ENCODE peak calls at places on chromosomes 7 and 10, in nine cellular contexts. G, D, U, H, B, I, A, W and E are unnamed samples.

GRCh38 chr10:22625511-22626288 is 88.7 kb downstream of the PIP4K2A start:
- DNase-seq in D (no peak), A (no peak), G (peak), U (no peak), B (no peak), I (no peak), H (no peak), W (no peak), E (no peak)

GRCh38 chr7:119329715-119330114 is 943.3 kb upstream of the KCND2 start:
- DNase-seq in G (no peak), W (no peak), D (no peak), A (no peak), B (no peak), H (no peak), U (no peak), I (no peak), E (no peak)

GRCh38 chr7:42197391-42197790 is 39.6 kb downstream of the GLI3 start:
- DNase-seq in A (no peak), B (peak), H (no peak), D (no peak), G (peak), I (no peak), W (no peak), U (peak), E (peak)

GRCh38 chr7:11748884-11749283 is 83.1 kb downstream of the THSD7A start:
- DNase-seq in I (no peak), U (no peak), H (no peak), W (no peak), A (no peak), B (no peak), D (no peak), G (no peak), E (no peak)

GRCh38 chr7:21916629-21917028 is 29.1 kb downstream of the CDCA7L start:
- DNase-seq in G (peak), I (no peak), W (no peak), U (no peak), A (no peak), D (no peak), B (no peak), H (no peak), E (no peak)

GRCh38 chr7:24169077-24169624 is 114.8 kb upstream of the NPY start:
- DNase-seq in I (no peak), W (no peak), U (no peak), A (no peak), G (no peak), B (no peak), D (no peak), H (no peak), E (no peak)

GRCh38 chr7:119895320-119895719 is 377.7 kb upstream of the KCND2 start:
- DNase-seq in U (no peak), A (no peak), G (no peak), W (no peak), H (no peak), I (no peak), D (no peak), B (no peak), E (no peak)

GRCh38 chr7:85160223-85160622 is 26.6 kb downstream of the SEMA3D start:
- DNase-seq in I (no peak), G (peak), H (no peak), W (no peak), A (no peak), U (peak), D (no peak), B (peak), E (no peak)

GRCh38 chr7:130918129-130919052 is 184.4 kb upstream of the KLF14 start:
- DNase-seq in I (no peak), W (no peak), G (no peak), U (no peak), D (no peak), H (no peak), B (no peak), A (no peak), E (no peak)

GRCh38 chr7:256981-257646 is 32.9 kb upstream of the FOXL3 start:
- DNase-seq in I (no peak), W (no peak), H (no peak), D (no peak), A (no peak), B (no peak), G (no peak), U (no peak), E (no peak)

GRCh38 chr7:117132385-117133120 is 179.3 kb downstream of the ST7 start:
- DNase-seq in G (peak), B (peak), I (no peak), D (no peak), H (no peak), U (peak), W (no peak), A (no peak), E (peak)

GRCh38 chr7:55784151-55784550 is 78.4 kb downstream of the SEPTIN14 start:
- DNase-seq in H (no peak), W (no peak), U (no peak), B (no peak), G (no peak), A (no peak), D (no peak), I (no peak), E (no peak)

GRCh38 chr10:97759157-97759980 is 12.4 kb downstream of the SFRP5 start:
- DNase-seq in U (peak), A (peak), I (peak), H (no peak), W (peak), D (peak), G (peak), B (peak), E (peak)

GRCh38 chr10:129471447-129471846 is 4.4 kb downstream of the MGMT start:
- DNase-seq in D (no peak), H (no peak), I (no peak), A (no peak), B (no peak), U (no peak), W (no peak), G (no peak), E (no peak)

GRCh38 chr7:78563186-78563585 is 764.6 kb downstream of the PHTF2 start:
- DNase-seq in H (no peak), B (no peak), W (no peak), A (no peak), I (no peak), D (no peak), G (no peak), U (no peak), E (no peak)

GRCh38 chr7:139984642-139985539 is 77.9 kb downstream of the PARP12 start:
- DNase-seq in B (no peak), D (no peak), H (no peak), U (no peak), A (peak), I (no peak), G (no peak), W (no peak), E (no peak)

GRCh38 chr7:47940482-47941001 is 7.7 kb downstream of the PKD1L1 start:
- DNase-seq in I (no peak), B (peak), D (no peak), H (peak), U (peak), W (no peak), A (no peak), G (peak), E (peak)

GRCh38 chr7:47915066-47915976 is 32.9 kb downstream of the PKD1L1 start:
- DNase-seq in U (peak), D (no peak), B (peak), I (peak), A (no peak), H (no peak), W (no peak), G (no peak), E (peak)

GRCh38 chr10:50501899-50502556 is 121.7 kb downstream of the SGMS1 start:
- DNase-seq in U (no peak), W (no peak), D (no peak), G (no peak), B (no peak), H (no peak), I (no peak), A (no peak), E (peak)

GRCh38 chr7:105639677-105640493 is 58.6 kb upstream of the EFCAB10 start:
- DNase-seq in D (no peak), I (peak), U (no peak), G (no peak), H (no peak), B (no peak), A (no peak), W (no peak), E (no peak)

GRCh38 chr7:151249732-151250072 is 1.2 kb upstream of the SMARCD3 start:
- DNase-seq in B (peak), G (peak), H (peak), W (peak), D (no peak), A (no peak), U (no peak), I (peak), E (peak)

GRCh38 chr7:151247016-151247580 is 1.4 kb downstream of the SMARCD3 start:
- DNase-seq in D (no peak), A (no peak), B (no peak), U (no peak), I (no peak), G (no peak), H (no peak), W (no peak), E (no peak)

GRCh38 chr7:151247611-151248176 is 800 bp downstream of the SMARCD3 start:
- DNase-seq in W (no peak), D (no peak), B (no peak), H (no peak), I (peak), U (no peak), A (no peak), G (no peak), E (no peak)

GRCh38 chr7:151249034-151249731 is 689 bp upstream of the SMARCD3 start:
- DNase-seq in A (no peak), D (peak), U (peak), G (peak), W (peak), H (no peak), B (peak), I (no peak), E (peak)

DNA sequence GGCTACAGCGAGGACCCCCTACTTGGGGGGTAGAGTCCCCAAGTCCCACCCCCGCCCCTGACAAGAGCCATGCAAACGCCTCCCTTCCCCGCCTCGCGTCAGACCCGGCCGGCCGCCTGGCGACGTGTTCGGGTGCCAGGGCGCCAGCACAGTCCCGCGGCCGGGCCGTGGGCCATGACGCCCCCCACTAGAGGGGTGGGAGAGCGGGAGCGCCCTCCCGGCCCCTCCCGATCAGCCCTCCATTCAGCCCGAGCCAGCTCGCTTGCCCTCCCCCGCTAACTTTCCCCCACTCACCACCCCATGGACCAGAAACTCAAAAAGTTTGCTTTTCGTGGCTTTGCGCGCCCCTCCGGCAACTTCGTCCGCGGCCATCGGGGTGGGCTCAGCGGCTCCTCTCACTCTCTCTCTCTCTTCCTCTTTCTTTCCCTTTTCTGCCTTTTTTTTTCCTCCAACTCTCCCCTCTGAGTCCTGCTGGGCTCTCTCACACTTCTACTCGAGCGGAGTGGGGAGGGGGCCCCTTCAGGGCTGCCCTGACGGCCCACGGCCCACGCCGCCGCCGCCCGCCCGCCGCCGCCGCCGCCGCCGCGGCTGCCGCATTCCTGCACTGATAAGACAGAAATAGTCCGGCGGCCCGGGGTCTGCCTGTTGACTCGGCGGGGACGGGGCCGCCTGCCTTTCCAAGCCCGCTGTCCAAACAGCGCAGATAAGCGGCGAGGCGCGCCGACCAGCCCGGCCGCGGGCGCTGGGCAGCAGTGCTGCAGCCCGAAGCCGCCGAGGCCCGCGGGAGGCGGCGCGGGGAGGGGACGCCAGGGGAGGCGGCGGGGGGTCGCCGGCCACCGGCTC is at the start of gene SMARCD3:
- DNase-seq in G (peak), A (peak), B (peak), I (peak), D (peak), H (no peak), U (no peak), W (peak), E (peak)
- TF ChIP-seq CTCF in G (no peak), A (no peak), B (no peak), I (no peak), D (no peak), H (no peak), U (no peak), W (no peak), E (no peak)

DNA sequence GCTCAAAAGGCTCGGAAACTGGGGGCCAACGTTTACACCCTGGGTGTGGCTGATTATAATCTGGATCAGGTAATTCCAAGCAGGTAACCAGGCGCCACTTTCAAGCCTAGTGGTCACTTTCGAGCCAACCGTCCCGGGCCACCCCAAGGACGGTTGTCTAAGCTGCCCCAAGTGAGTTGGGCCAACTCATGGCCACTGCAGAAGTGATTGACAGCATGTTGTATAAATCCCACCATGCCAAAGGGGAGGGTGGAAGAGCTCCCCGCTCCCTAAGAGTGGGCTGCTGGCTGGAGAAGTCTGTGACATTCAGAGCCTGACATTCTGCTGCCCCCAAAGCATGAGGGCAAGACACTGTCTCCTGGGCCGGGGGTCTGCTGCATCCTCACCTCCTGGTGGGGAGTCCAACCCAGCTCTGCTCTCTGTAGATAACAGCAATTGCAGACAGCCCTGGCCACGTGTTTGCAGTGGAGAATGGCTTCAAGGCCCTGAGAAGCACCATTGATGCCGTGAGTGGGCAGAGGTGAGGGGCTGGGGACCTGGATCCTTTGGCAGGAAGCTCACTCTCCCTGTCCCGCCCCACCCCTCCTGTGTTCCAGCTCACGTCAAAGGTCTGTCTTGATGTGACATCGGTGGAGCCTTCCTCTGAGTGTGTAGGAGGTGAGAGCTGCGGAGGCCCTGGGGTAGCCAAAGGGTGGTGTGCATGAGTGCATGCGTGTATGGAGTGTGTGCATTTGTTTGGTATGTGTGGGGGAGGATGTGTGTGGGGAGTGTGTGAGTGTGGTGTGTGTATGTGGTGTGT is 10.8 kb downstream of the ANTXRL start:
- DNase-seq in W (no peak), H (no peak), A (no peak), B (no peak), I (no peak), G (no peak), U (no peak), D (no peak), E (no peak)
- TF ChIP-seq CTCF in W (no peak), H (no peak), A (no peak), B (no peak), I (no peak), G (no peak), U (no peak), D (no peak), E (no peak)

GRCh38 chr10:132574288-132574687 is 36.7 kb downstream of the INPP5A start:
- DNase-seq in B (no peak), I (no peak), A (no peak), G (no peak), D (no peak), W (no peak), U (no peak), H (no peak), E (no peak)
- TF ChIP-seq CTCF in B (no peak), I (no peak), A (no peak), G (no peak), D (no peak), W (no peak), U (no peak), H (no peak), E (no peak)

GRCh38 chr10:130546841-130547240 is 410.6 kb downstream of the GLRX3 start:
- DNase-seq in D (no peak), U (no peak), A (no peak), G (no peak), W (no peak), I (no peak), B (no peak), H (no peak), E (no peak)

GRCh38 chr10:130550952-130551674 is 414.9 kb downstream of the GLRX3 start:
- DNase-seq in D (no peak), H (no peak), G (no peak), B (no peak), U (no peak), W (no peak), I (no peak), A (no peak), E (no peak)

GRCh38 chr10:130543787-130544186 is 407.6 kb downstream of the GLRX3 start:
- DNase-seq in I (no peak), U (no peak), H (no peak), G (no peak), A (no peak), D (no peak), B (no peak), W (no peak), E (no peak)

GRCh38 chr10:130545122-130545521 is 408.9 kb downstream of the GLRX3 start:
- DNase-seq in H (no peak), G (no peak), U (no peak), D (no peak), I (no peak), W (no peak), B (no peak), A (no peak), E (no peak)

DNA sequence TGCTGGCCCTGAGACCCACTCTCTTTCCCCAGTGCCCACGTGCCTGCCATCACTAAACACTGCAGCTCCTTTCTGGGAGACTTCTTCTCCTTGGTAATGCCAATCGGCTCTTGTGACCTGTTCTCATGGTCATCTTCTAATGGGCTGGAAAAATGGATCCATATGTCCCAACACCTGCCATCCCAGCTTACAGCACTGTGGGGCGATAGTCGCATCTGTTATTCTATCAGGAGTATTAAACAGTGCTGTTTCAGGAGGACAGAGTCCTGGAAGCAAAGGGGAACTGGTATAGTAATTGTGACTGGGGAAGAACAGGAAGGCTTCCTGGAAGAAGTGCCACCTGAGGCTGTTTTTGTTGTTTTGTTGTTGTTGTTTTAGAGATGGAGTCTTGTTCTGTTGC is 411.2 kb downstream of the GLRX3 start:
- DNase-seq in A (no peak), D (no peak), U (no peak), I (no peak), W (no peak), H (no peak), B (no peak), G (no peak), E (no peak)
- TF ChIP-seq CTCF in A (no peak), D (peak), U (no peak), I (peak), W (no peak), H (no peak), B (no peak), G (no peak), E (no peak)

DNA sequence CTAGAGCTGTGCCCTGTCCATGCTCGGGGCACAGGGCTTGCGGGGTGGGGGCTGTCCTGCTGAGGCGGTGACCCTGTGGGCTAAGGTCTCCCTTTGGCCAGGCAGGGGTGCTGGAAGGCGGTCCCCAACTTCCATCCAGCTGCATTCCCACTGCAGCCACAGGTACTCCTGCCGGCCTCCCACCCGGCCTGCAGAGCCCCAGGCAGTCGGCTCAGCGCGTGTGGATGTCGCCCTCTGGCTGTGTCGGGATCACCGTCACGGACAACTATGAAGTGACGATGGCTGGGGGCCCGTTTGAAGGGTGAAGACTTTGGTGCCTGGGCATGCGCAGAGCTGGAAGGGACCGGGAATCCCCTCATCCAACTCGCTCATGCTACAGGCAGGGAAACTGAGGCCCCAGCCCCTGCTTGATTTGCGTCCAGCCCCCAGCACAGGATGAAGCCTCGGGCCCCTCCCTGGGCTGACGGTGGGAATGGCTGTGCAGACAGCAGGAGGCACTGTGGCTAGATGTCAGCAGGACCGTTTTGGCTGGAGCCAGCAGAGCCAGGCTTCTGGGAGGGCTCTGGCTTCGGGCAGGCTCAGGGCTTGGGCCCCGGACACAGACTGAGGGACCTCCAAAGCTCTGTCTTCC is 2.3 kb upstream of the TMEM184A start:
- DNase-seq in I (no peak), H (no peak), B (no peak), D (no peak), A (no peak), G (no peak), W (no peak), U (no peak), E (no peak)
- TF ChIP-seq CTCF in I (no peak), H (no peak), B (peak), D (no peak), A (peak), G (peak), W (no peak), U (no peak), E (peak)

DNA sequence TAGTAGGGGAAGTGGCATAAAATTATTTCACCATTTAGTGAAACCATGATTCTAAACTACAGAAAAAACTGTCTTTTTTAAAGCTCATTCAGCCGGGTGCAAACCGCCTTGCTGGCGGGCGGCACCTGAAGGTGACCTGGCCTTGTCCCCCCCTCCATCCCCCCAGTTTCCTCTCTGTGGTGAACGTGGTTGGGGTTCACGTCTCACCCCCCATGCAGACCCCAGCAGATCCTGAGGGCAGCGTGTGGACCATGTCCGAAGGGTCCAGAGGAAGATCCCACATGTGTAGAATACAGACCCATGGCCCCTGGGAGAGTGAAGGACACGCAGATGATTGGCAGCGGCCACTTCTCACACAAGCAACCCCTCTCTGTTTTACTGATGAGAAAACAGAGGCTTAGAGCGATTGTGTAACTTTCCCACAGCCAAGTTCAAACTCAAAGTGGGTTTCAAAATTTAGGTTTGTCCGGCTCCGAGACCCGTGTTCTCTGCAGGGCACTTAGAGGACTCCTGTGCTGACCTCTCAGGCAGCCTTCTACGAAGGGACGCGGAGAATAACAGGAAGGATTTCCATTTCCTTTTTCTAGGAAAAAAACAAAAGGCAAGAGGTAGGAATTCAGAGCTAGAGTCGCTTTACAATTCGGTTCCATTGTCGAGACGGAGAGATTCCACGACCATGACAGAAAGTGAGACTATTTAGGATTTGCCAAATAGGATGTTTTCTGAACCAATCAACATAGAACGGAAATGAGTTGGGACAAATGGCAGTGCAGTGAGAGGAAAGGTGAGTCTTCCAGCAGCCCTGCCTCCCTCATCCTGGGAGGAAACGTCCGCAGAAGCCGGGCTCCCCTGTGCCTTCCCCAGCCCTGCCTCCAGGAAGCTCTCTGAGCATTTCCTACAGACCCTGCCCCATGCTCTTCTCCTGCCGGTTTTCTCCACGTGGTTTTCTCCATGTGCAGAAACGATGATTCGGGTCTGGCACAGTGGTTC is 67.6 kb upstream of the PITRM1 start:
- DNase-seq in I (no peak), G (no peak), W (no peak), B (no peak), U (no peak), A (no peak), H (no peak), D (no peak), E (no peak)
- TF ChIP-seq CTCF in I (peak), G (no peak), W (no peak), B (no peak), U (no peak), A (no peak), H (no peak), D (no peak), E (no peak)